ENCODE peak calls at places on chromosomes 12 and 14, in eight cellular contexts. I is H1, A is GM12891, T is K562, P is transverse colon, O is stomach, J is GM23338, X is Panc1. V is an unnamed sample.

GRCh38 chr12:85390281-85390680 is 110.3 kb downstream of the ALX1 start:
- DNase-seq in A (no peak), P (no peak), I (no peak), T (no peak), X (no peak), O (no peak), J (no peak), V (no peak)

GRCh38 chr12:74538491-74539258 is 1.0 kb downstream of the ATXN7L3B start:
- DNase-seq in O (no peak), X (no peak), T (peak), P (no peak), A (no peak), I (no peak), J (no peak), V (peak)

GRCh38 chr12:120866143-120866542 is 38.0 kb downstream of the SPPL3 start:
- DNase-seq in O (no peak), A (no peak), T (no peak), I (no peak), X (no peak), P (no peak), J (no peak), V (no peak)

GRCh38 chr14:73260574-73260973 is 23.3 kb downstream of the PAPLN start:
- DNase-seq in P (no peak), J (no peak), A (no peak), X (no peak), O (no peak), T (no peak), I (no peak), V (no peak)

GRCh38 chr14:79487632-79488031 is 723.7 kb downstream of the DIO2 start:
- DNase-seq in P (no peak), A (no peak), T (no peak), O (no peak), I (no peak), J (no peak), X (no peak), V (no peak)

GRCh38 chr12:122028601-122029560 is 7.2 kb downstream of the BCL7A start:
- DNase-seq in O (no peak), J (no peak), T (no peak), I (no peak), P (no peak), A (peak), X (no peak), V (no peak)

GRCh38 chr12:27975222-27976136 is 2.9 kb upstream of the PTHLH start:
- DNase-seq in T (peak), I (peak), P (no peak), A (no peak), X (no peak), J (peak), O (no peak), V (no peak)

GRCh38 chr12:125239563-125239962 is 174.3 kb downstream of the AACS start:
- DNase-seq in P (no peak), X (no peak), I (no peak), T (no peak), A (no peak), J (no peak), O (no peak), V (no peak)

GRCh38 chr14:78737606-78738005 is 567.4 kb downstream of the NRXN3 start:
- DNase-seq in P (no peak), O (no peak), A (no peak), I (no peak), J (no peak), T (no peak), X (no peak), V (no peak)

GRCh38 chr14:101077511-101078074 is 174.1 kb upstream of the RTL1 start:
- DNase-seq in J (peak), X (no peak), A (no peak), P (no peak), O (peak), T (no peak), I (no peak), V (no peak)

GRCh38 chr12:52200783-52201519 is 9.1 kb upstream of the KRT80 start:
- DNase-seq in X (no peak), I (no peak), J (no peak), A (no peak), P (no peak), T (no peak), O (no peak), V (no peak)

GRCh38 chr12:41743835-41744234 is 400.8 kb downstream of the GXYLT1 start:
- DNase-seq in A (no peak), T (no peak), X (peak), P (no peak), O (no peak), I (no peak), J (no peak), V (no peak)

GRCh38 chr14:64232095-64232830 is 61.9 kb downstream of the ESR2 start:
- DNase-seq in T (no peak), J (no peak), X (no peak), A (no peak), O (no peak), P (no peak), I (no peak), V (no peak)

GRCh38 chr14:100875861-100876590 is 27.5 kb downstream of the RTL1 start:
- DNase-seq in P (no peak), A (no peak), I (no peak), T (no peak), X (no peak), O (no peak), J (no peak), V (no peak)

GRCh38 chr12:13613297-13613696 is 368.1 kb downstream of the GRIN2B start:
- DNase-seq in I (no peak), T (no peak), P (no peak), J (no peak), X (no peak), O (no peak), A (no peak), V (no peak)

GRCh38 chr14:62655161-62655560 is 390.1 kb downstream of the KCNH5 start:
- DNase-seq in P (no peak), X (no peak), A (no peak), J (no peak), I (no peak), T (no peak), O (no peak), V (no peak)

GRCh38 chr12:127290251-127290650 is 976.7 kb upstream of the TMEM132C start:
- DNase-seq in A (no peak), T (no peak), X (no peak), P (no peak), I (no peak), O (no peak), J (no peak), V (no peak)

GRCh38 chr14:20167091-20167490 is 23.6 kb upstream of the OR11G2 start:
- DNase-seq in A (no peak), X (no peak), O (no peak), J (no peak), I (no peak), P (no peak), T (no peak), V (no peak)

GRCh38 chr12:19158909-19159308 is 29.4 kb downstream of the PLEKHA5 start:
- DNase-seq in A (no peak), I (no peak), T (no peak), J (no peak), P (no peak), X (no peak), O (no peak), V (no peak)

GRCh38 chr14:92037989-92038388 is 1.9 kb downstream of the TRIP11 start:
- DNase-seq in T (no peak), O (no peak), A (no peak), P (no peak), J (no peak), I (no peak), X (no peak), V (no peak)

GRCh38 chr12:64104376-64104775 is 117.7 kb downstream of the KICS2 start:
- DNase-seq in J (no peak), O (no peak), T (no peak), A (no peak), P (peak), I (no peak), X (no peak), V (no peak)

GRCh38 chr14:89327771-89328212 is 89.2 kb downstream of the FOXN3 start:
- DNase-seq in J (no peak), O (no peak), P (no peak), A (no peak), I (no peak), X (no peak), T (no peak), V (no peak)

GRCh38 chr12:14366211-14366762 is 805 bp downstream of the ATF7IP start:
- DNase-seq in J (no peak), A (no peak), P (no peak), I (no peak), T (no peak), X (no peak), O (no peak), V (no peak)

GRCh38 chr14:104975481-104976197 is 2.5 kb downstream of the AHNAK2 start:
- DNase-seq in I (no peak), A (no peak), T (no peak), P (no peak), J (peak), X (no peak), O (no peak), V (no peak)

GRCh38 chr12:89355243-89356068 is 3.2 kb upstream of the DUSP6 start:
- DNase-seq in P (no peak), A (no peak), O (no peak), J (no peak), T (no peak), X (no peak), I (no peak), V (no peak)

GRCh38 chr12:12612403-12612802 is 727 bp downstream of the CREBL2 start:
- DNase-seq in T (peak), P (no peak), J (peak), I (no peak), O (no peak), X (no peak), A (peak), V (no peak)

GRCh38 chr14:76309572-76310551 is 66.1 kb upstream of the ESRRB start:
- DNase-seq in A (no peak), P (no peak), T (no peak), X (no peak), I (peak), O (no peak), J (peak), V (no peak)

GRCh38 chr14:75040497-75040896 is 10.8 kb downstream of the MLH3 start:
- DNase-seq in T (no peak), O (no peak), A (no peak), X (no peak), I (no peak), P (no peak), J (no peak), V (no peak)

GRCh38 chr14:75040959-75041358 is 10.3 kb downstream of the MLH3 start:
- DNase-seq in I (no peak), J (no peak), P (no peak), A (no peak), O (no peak), T (no peak), X (no peak), V (no peak)

GRCh38 chr14:75041613-75042012 is 9.7 kb downstream of the MLH3 start:
- DNase-seq in O (no peak), I (no peak), X (no peak), T (no peak), J (no peak), P (peak), A (no peak), V (no peak)

GRCh38 chr14:75044322-75044721 is 6.9 kb downstream of the MLH3 start:
- DNase-seq in P (no peak), T (no peak), J (no peak), X (no peak), I (no peak), O (no peak), A (no peak), V (no peak)

GRCh38 chr14:75042040-75042439 is 9.2 kb downstream of the MLH3 start:
- DNase-seq in A (no peak), I (no peak), P (no peak), X (no peak), J (no peak), O (no peak), T (no peak), V (no peak)
- TF ChIP-seq POLR2AphosphoS5 in A (no peak), I (no peak), P (no peak), X (no peak), J (no peak), O (no peak), T (no peak), V (no peak)

GRCh38 chr14:53948181-53948884 is 8.3 kb downstream of the BMP4 start:
- DNase-seq in X (no peak), P (no peak), J (no peak), I (no peak), O (no peak), T (no peak), A (no peak), V (no peak)
- TF ChIP-seq POLR2AphosphoS5 in X (no peak), P (no peak), J (no peak), I (no peak), O (no peak), T (no peak), A (no peak), V (no peak)

DNA sequence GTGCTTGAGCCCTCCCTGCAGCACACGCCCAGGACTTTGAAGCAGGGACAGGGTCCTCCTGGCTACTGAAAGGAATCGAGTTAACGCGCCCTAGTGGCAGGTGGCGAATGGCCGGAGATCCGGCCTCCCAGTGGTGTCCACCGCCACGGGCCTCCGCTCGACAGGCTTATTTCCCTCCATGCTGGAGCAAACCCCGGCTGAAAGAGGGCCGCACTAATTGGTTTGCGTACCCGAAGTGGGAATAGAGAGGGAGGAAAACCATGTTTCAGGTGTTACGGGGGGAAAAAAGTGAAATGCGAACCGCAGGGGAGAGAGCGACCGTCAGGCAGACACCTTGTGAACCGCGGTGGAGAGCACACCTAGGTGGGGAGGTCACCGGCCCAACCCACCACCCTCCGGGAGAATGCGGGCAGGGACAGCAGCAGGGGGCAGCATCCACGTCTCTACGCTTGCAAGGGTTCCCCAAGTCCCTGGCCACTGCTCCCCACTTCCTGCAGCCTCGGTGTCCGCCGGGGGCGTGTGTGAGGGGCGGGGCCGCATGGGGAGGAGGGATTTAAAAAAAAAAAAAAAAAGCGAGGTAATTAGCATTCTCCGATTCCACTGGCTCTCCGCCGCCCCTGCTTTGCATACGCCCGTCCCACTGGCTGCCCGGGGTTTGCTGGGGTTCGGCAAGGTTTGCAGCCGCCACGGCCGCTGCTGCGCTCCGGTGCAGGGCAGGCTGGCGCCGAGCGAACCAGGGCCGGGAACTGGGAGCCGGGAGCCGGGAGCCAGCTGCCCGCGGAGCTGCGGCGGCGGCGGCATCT is 224.6 kb upstream of the CRY1 start:
- DNase-seq in P (peak), I (peak), A (peak), O (peak), T (peak), J (peak), X (no peak), V (no peak)
- TF ChIP-seq POLR2AphosphoS5 in P (no peak), I (no peak), A (no peak), O (no peak), T (no peak), J (peak), X (no peak), V (no peak)

GRCh38 chr12:55742719-55743130 is at the start of gene GDF11:
- DNase-seq in P (peak), J (peak), A (no peak), I (peak), X (no peak), O (peak), T (peak), V (no peak)
- TF ChIP-seq POLR2AphosphoS5 in P (peak), J (peak), A (no peak), I (no peak), X (no peak), O (peak), T (peak), V (no peak)

GRCh38 chr14:74882103-74882920 is 596 bp downstream of the DLST start:
- DNase-seq in I (no peak), T (peak), J (peak), P (peak), X (no peak), A (no peak), O (peak), V (no peak)
- TF ChIP-seq POLR2AphosphoS5 in I (no peak), T (no peak), J (no peak), P (no peak), X (no peak), A (no peak), O (no peak), V (no peak)